ENCODE peak calls at places on chromosome 3, in four cellular contexts. V, D, W and B are unnamed samples.

GRCh38 chr3:138434276-138434874 is at the start of gene ESYT3:
- DNase-seq in W (no peak), D (no peak), V (peak; percentile 26), B (peak; percentile 48)

GRCh38 chr3:12179441-12179840 is 20.7 kb upstream of the TIMP4 start:
- DNase-seq in V (no peak), W (no peak), D (no peak), B (no peak)

GRCh38 chr3:115693868-115694267 is 70.6 kb downstream of the GAP43 start:
- DNase-seq in W (no peak), D (no peak), V (no peak), B (no peak)

GRCh38 chr3:98039322-98040024 is 4.4 kb upstream of the GABRR3 start:
- DNase-seq in V (peak; percentile 75), W (peak; percentile 79), D (peak; percentile 65), B (peak; percentile 2)

GRCh38 chr3:54432975-54433374 is 310.6 kb downstream of the CACNA2D3 start:
- DNase-seq in D (no peak), V (no peak), W (no peak), B (no peak)

GRCh38 chr3:125043599-125044151 is 12.1 kb downstream of the HEG1 start:
- DNase-seq in V (no peak), W (no peak), D (no peak), B (no peak)

GRCh38 chr3:32414527-32415202 is 23.0 kb downstream of the CMTM7 start:
- DNase-seq in V (peak; percentile 27), D (no peak), W (no peak), B (no peak)

GRCh38 chr3:32686713-32687112 is 1.7 kb downstream of the CNOT10 start:
- DNase-seq in V (no peak), W (no peak), D (peak; percentile 42), B (no peak)

GRCh38 chr3:111761309-111761795 is 97.7 kb upstream of the PHLDB2 start:
- DNase-seq in D (no peak), W (no peak), V (no peak), B (no peak)

GRCh38 chr3:139355502-139355901 is 11.7 kb downstream of the MRPS22 start:
- DNase-seq in W (no peak), V (no peak), D (no peak), B (no peak)

GRCh38 chr3:30667250-30667585 is 60.8 kb downstream of the TGFBR2 start:
- DNase-seq in W (no peak), V (no peak), D (peak; percentile 41), B (no peak)

GRCh38 chr3:192836469-192836820 is 81.2 kb downstream of the MB21D2 start:
- DNase-seq in D (no peak), W (no peak), V (no peak), B (no peak)

GRCh38 chr3:59326246-59327024 is 276.6 kb upstream of the CFAP20DC start:
- DNase-seq in D (peak; percentile 16), W (no peak), V (no peak), B (no peak)

GRCh38 chr3:38644016-38644661 is 5.3 kb downstream of the SCN5A start:
- DNase-seq in V (no peak), W (no peak), D (no peak), B (no peak)

GRCh38 chr3:42961633-42962032 is 17.5 kb upstream of the GASK1A start:
- DNase-seq in D (peak; percentile 59), W (no peak), V (peak; percentile 7), B (no peak)

GRCh38 chr3:67529915-67530314 is 124.5 kb downstream of the SUCLG2 start:
- DNase-seq in D (no peak), V (no peak), W (no peak), B (no peak)

GRCh38 chr3:100225883-100226282 is 34.9 kb upstream of the TBC1D23 start:
- DNase-seq in W (no peak), V (no peak), D (no peak), B (no peak)

GRCh38 chr3:170038434-170039110 is 777 bp downstream of the GPR160 start:
- DNase-seq in V (peak; percentile 81), D (no peak), W (no peak), B (peak; percentile 28)

GRCh38 chr3:123773681-123774431 is 110.3 kb downstream of the MYLK start:
- DNase-seq in D (no peak), V (no peak), W (no peak), B (no peak)

GRCh38 chr3:64987731-64988130 is 299.9 kb upstream of the ADAMTS9 start:
- DNase-seq in W (no peak), V (no peak), D (no peak), B (no peak)

GRCh38 chr3:31466016-31466415 is 66.7 kb upstream of the STT3B start:
- DNase-seq in W (no peak), V (no peak), D (no peak), B (no peak)

GRCh38 chr3:149401926-149402310 is 24.5 kb upstream of the TM4SF1 start:
- DNase-seq in D (no peak), W (no peak), V (no peak), B (no peak)

GRCh38 chr3:102614580-102614979 is 179.8 kb downstream of the ZPLD1 start:
- DNase-seq in W (no peak), D (no peak), V (no peak), B (no peak)

GRCh38 chr3:44554626-44555592 is at the start of gene ZKSCAN7:
- DNase-seq in V (peak; percentile 3), W (no peak), D (no peak), B (peak; percentile 82)

GRCh38 chr3:36866358-36866757 is 78.5 kb downstream of the TRANK1 start:
- DNase-seq in D (no peak), W (no peak), V (no peak), B (no peak)

GRCh38 chr3:52025453-52025852 is 29.8 kb upstream of the RPL29 start:
- DNase-seq in W (no peak), V (no peak), D (no peak), B (no peak)

GRCh38 chr3:8903191-8903590 is 60.1 kb downstream of the RAD18 start:
- DNase-seq in D (no peak), V (no peak), W (no peak), B (no peak)

GRCh38 chr3:25584011-25584789 is 80.5 kb downstream of the TOP2B start:
- DNase-seq in W (no peak), D (no peak), V (no peak), B (no peak)

GRCh38 chr3:69838696-69839515 is 99.6 kb downstream of the MITF start:
- DNase-seq in W (no peak), V (no peak), D (no peak), B (no peak)

GRCh38 chr3:32882603-32883025 is 64.8 kb downstream of the TRIM71 start:
- DNase-seq in W (peak; percentile 76), V (no peak), D (no peak), B (no peak)

GRCh38 chr3:191253089-191253799 is 54.2 kb downstream of the OSTN start:
- DNase-seq in D (no peak), W (peak; percentile 35), V (no peak), B (no peak)

GRCh38 chr3:5021571-5022092 is 42.4 kb downstream of the BHLHE40 start:
- DNase-seq in W (no peak), D (peak; percentile 64), V (no peak), B (no peak)

GRCh38 chr3:53137835-53138446 is 7.7 kb upstream of the RFT1 start:
- DNase-seq in D (no peak), W (no peak), V (no peak), B (no peak)

GRCh38 chr3:97871206-97871605 is 49.4 kb downstream of the CRYBG3 start:
- DNase-seq in W (no peak), D (no peak), V (no peak), B (no peak)

GRCh38 chr3:78668302-78668701 is 1099.5 kb downstream of the ROBO1 start:
- DNase-seq in V (no peak), W (no peak), D (no peak), B (no peak)

GRCh38 chr3:71652786-71653419 is 69.4 kb upstream of the FOXP1 start:
- DNase-seq in V (peak; percentile 30), D (peak; percentile 61), W (peak; percentile 4), B (no peak)

GRCh38 chr3:13507791-13508339 is 27.8 kb downstream of the HDAC11 start:
- DNase-seq in D (no peak), W (no peak), V (no peak), B (no peak)

GRCh38 chr3:157103860-157104259 is 56.1 kb downstream of the CCNL1 start:
- DNase-seq in D (no peak), W (no peak), V (no peak), B (no peak)

GRCh38 chr3:23600178-23600577 is 205.6 kb upstream of the UBE2E1 start:
- DNase-seq in W (no peak), D (no peak), V (no peak), B (no peak)
- TF ChIP-seq SPI1 in W (no peak), D (no peak), V (no peak), B (no peak)

GRCh38 chr3:152298393-152299242 is 29.9 kb downstream of the MBNL1 start:
- DNase-seq in V (peak; percentile 93), D (peak; percentile 83), W (peak; percentile 74), B (no peak)
- TF ChIP-seq POLR2AphosphoS5 in V (peak; percentile 72), D (peak; percentile 31), W (no peak), B (peak; percentile 42)

GRCh38 chr3:195105389-195105788 is 165.6 kb downstream of the XXYLT1 start:
- DNase-seq in V (no peak), W (no peak), D (no peak), B (no peak)
- TF ChIP-seq SPI1 in V (no peak), W (no peak), D (no peak), B (no peak)

GRCh38 chr3:127761101-127761802 is 61.1 kb downstream of the MGLL start:
- DNase-seq in W (no peak), D (no peak), V (peak; percentile 73), B (no peak)
- TF ChIP-seq POLR2AphosphoS5 in W (peak; percentile 77), D (no peak), V (peak; percentile 34), B (peak; percentile 76)

GRCh38 chr3:19543212-19543841 is 390.7 kb downstream of the EFHB start:
- DNase-seq in V (no peak), W (peak; percentile 25), D (no peak), B (no peak)
- TF ChIP-seq SPI1 in V (no peak), W (no peak), D (no peak), B (no peak)

GRCh38 chr3:15755780-15756179 is 42.0 kb downstream of the ANKRD28 start:
- DNase-seq in D (no peak), W (no peak), V (no peak), B (no peak)

GRCh38 chr3:15758297-15758696 is 39.5 kb downstream of the ANKRD28 start:
- DNase-seq in W (no peak), V (no peak), D (no peak), B (no peak)

GRCh38 chr3:15755181-15755580 is 42.6 kb downstream of the ANKRD28 start:
- DNase-seq in V (no peak), D (no peak), W (no peak), B (no peak)

GRCh38 chr3:15757824-15758223 is 40.0 kb downstream of the ANKRD28 start:
- DNase-seq in D (no peak), W (no peak), V (no peak), B (no peak)

GRCh38 chr3:15756505-15756904 is 41.3 kb downstream of the ANKRD28 start:
- DNase-seq in V (no peak), D (no peak), W (no peak), B (no peak)
- TF ChIP-seq POLR2AphosphoS5 in V (no peak), D (peak; percentile 33), W (no peak), B (peak; percentile 43)